ENCODE peak calls at places on chromosomes 3 and 15, in five cellular contexts. R, S, W, Z and U are unnamed samples.

GRCh38 chr15:48541659-48542334 is 103.7 kb downstream of the FBN1 start:
- DNase-seq in R (no peak), S (no peak), W (no peak), Z (peak), U (peak)

GRCh38 chr15:68620721-68621528 is 42.1 kb downstream of the CORO2B start:
- DNase-seq in R (peak), S (peak), W (no peak), Z (peak), U (peak)

GRCh38 chr15:36826948-36827347 is 247.5 kb downstream of the CDIN1 start:
- DNase-seq in R (no peak), S (no peak), W (no peak), Z (no peak), U (no peak)

GRCh38 chr3:136955813-136956212 is 2.0 kb upstream of the IL20RB start:
- DNase-seq in R (no peak), S (no peak), W (no peak), Z (peak), U (peak)

GRCh38 chr3:144763878-144764454 is 792.3 kb downstream of the DIPK2A start:
- DNase-seq in R (no peak), S (no peak), W (no peak), Z (no peak), U (no peak)

GRCh38 chr3:61669676-61670299 is 108.4 kb downstream of the PTPRG start:
- DNase-seq in R (peak), S (no peak), W (no peak), Z (no peak), U (no peak)

GRCh38 chr3:37521403-37521802 is 340.3 kb upstream of the CTDSPL start:
- DNase-seq in R (no peak), S (no peak), W (no peak), Z (no peak), U (no peak)

GRCh38 chr3:15319575-15319974 is 12.8 kb downstream of the SH3BP5 start:
- DNase-seq in R (peak), S (no peak), W (no peak), Z (peak), U (peak)

GRCh38 chr15:23759964-23760363 is 72.9 kb upstream of the NDN start:
- DNase-seq in R (no peak), S (no peak), W (no peak), Z (no peak), U (no peak)

GRCh38 chr15:51251591-51251990 is 86.8 kb downstream of the CYP19A1 start:
- DNase-seq in R (no peak), S (no peak), W (no peak), Z (no peak), U (no peak)

GRCh38 chr3:102206506-102207145 is 228.2 kb upstream of the ZPLD1 start:
- DNase-seq in R (peak), S (peak), W (no peak), Z (peak), U (peak)

GRCh38 chr3:39013289-39013688 is 38.5 kb downstream of the SCN11A start:
- DNase-seq in R (no peak), S (no peak), W (no peak), Z (no peak), U (no peak)

GRCh38 chr15:67068724-67069400 is 3.5 kb downstream of the SMAD3 start:
- DNase-seq in R (no peak), S (no peak), W (no peak), Z (no peak), U (no peak)

GRCh38 chr15:31489281-31489680 is 162.6 kb downstream of the KLF13 start:
- DNase-seq in R (no peak), S (peak), W (no peak), Z (no peak), U (no peak)

GRCh38 chr3:114878119-114878839 is 268.8 kb downstream of the ZBTB20 start:
- DNase-seq in R (no peak), S (no peak), W (no peak), Z (peak), U (peak)

GRCh38 chr3:49135499-49135898 is 2.6 kb upstream of the LAMB2 start:
- DNase-seq in R (no peak), S (no peak), W (no peak), Z (no peak), U (no peak)

GRCh38 chr3:72453686-72454085 is 394.6 kb downstream of the SHQ1 start:
- DNase-seq in R (no peak), S (no peak), W (no peak), Z (no peak), U (peak)

GRCh38 chr15:68204776-68205557 is at the start of gene CALML4:
- DNase-seq in R (peak), S (peak), W (no peak), Z (no peak), U (no peak)

GRCh38 chr3:57094011-57094535 is 33.6 kb downstream of the SPATA12 start:
- DNase-seq in R (no peak), S (no peak), W (no peak), Z (no peak), U (no peak)

GRCh38 chr3:32870373-32871091 is 52.7 kb downstream of the TRIM71 start:
- DNase-seq in R (no peak), S (no peak), W (no peak), Z (no peak), U (no peak)

GRCh38 chr3:185353823-185354614 is 8.9 kb upstream of the MAP3K13 start:
- DNase-seq in R (peak), S (no peak), W (peak), Z (peak), U (peak)

GRCh38 chr15:71114066-71114680 is 1.1 kb upstream of the THSD4 start:
- DNase-seq in R (no peak), S (no peak), W (no peak), Z (no peak), U (no peak)

GRCh38 chr3:8599146-8599545 is 45.5 kb downstream of the SSUH2 start:
- DNase-seq in R (no peak), S (no peak), W (no peak), Z (no peak), U (no peak)

GRCh38 chr15:31266712-31267111 is 59.9 kb upstream of the KLF13 start:
- DNase-seq in R (no peak), S (no peak), W (no peak), Z (no peak), U (no peak)

GRCh38 chr15:35115155-35115725 is 30.1 kb upstream of the NANOGP8 start:
- DNase-seq in R (no peak), S (no peak), W (no peak), Z (peak), U (no peak)

GRCh38 chr15:32994810-32995424 is 199.6 kb downstream of the FMN1 start:
- DNase-seq in R (no peak), S (no peak), W (no peak), Z (peak), U (peak)

GRCh38 chr3:74844428-74844827 is 230.0 kb upstream of the CNTN3 start:
- DNase-seq in R (no peak), S (no peak), W (no peak), Z (no peak), U (no peak)

GRCh38 chr3:114643342-114643741 is 349.5 kb downstream of the TIGIT start:
- DNase-seq in R (no peak), S (no peak), W (no peak), Z (no peak), U (no peak)

GRCh38 chr15:22888120-22888859 is 49.8 kb downstream of the NIPA2 start:
- DNase-seq in R (no peak), S (no peak), W (no peak), Z (peak), U (peak)

GRCh38 chr3:12442654-12443501 is 41.4 kb upstream of the TSEN2 start:
- DNase-seq in R (peak), S (no peak), W (no peak), Z (no peak), U (no peak)

GRCh38 chr15:40463279-40463678 is 7.5 kb upstream of the CHST14 start:
- DNase-seq in R (no peak), S (no peak), W (no peak), Z (no peak), U (no peak)

GRCh38 chr3:183081459-183082183 is 17.7 kb downstream of the MCCC1 start:
- DNase-seq in R (no peak), S (no peak), W (no peak), Z (no peak), U (no peak)

GRCh38 chr3:51984269-51984647 is 923 bp downstream of the ACY1 start:
- DNase-seq in R (no peak), S (no peak), W (no peak), Z (no peak), U (no peak)

GRCh38 chr3:4520013-4520881 is 27.1 kb downstream of the ITPR1 start:
- DNase-seq in R (no peak), S (no peak), W (no peak), Z (no peak), U (no peak)

GRCh38 chr3:189621948-189622603 is 9.1 kb upstream of the TP63 start:
- DNase-seq in R (no peak), S (no peak), W (no peak), Z (no peak), U (no peak)

GRCh38 chr15:39720721-39721611 is 61.7 kb downstream of the FSIP1 start:
- DNase-seq in R (no peak), S (no peak), W (no peak), Z (peak), U (peak)

GRCh38 chr15:63626955-63627354 is 29.8 kb downstream of the FBXL22 start:
- DNase-seq in R (no peak), S (no peak), W (no peak), Z (no peak), U (no peak)

GRCh38 chr3:29280675-29281264 is at the start of gene RBMS3:
- DNase-seq in R (peak), S (peak), W (peak), Z (peak), U (peak)

DNA sequence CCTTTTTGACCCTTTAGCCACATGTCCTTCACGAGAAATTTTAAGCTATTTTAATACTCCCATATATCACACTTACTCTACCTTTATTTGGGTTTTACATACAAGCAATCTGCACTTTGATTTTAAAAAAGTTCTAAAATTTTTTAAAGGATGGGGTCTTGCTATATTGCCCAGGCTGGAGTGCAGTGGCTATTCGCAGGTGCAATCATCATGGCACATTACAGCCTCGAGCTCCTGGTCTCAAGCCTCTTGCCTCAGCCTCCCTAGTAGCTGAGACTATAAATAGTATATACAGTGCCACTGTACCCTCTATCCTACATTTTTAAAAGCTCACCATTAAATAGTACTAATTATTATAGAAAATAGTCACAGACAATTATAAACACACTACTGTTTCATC is 29.9 kb downstream of the NIT2 start:
- DNase-seq in R (no peak), S (no peak), W (no peak), Z (no peak), U (no peak)
- TF ChIP-seq CTCF in R (no peak), S (no peak), W (no peak), Z (no peak), U (no peak)

GRCh38 chr15:88664151-88664778 is 25.4 kb downstream of the ISG20 start:
- DNase-seq in R (no peak), S (no peak), W (no peak), Z (no peak), U (no peak)
- TF ChIP-seq CTCF in R (peak), S (peak), W (no peak), Z (no peak), U (no peak)

DNA sequence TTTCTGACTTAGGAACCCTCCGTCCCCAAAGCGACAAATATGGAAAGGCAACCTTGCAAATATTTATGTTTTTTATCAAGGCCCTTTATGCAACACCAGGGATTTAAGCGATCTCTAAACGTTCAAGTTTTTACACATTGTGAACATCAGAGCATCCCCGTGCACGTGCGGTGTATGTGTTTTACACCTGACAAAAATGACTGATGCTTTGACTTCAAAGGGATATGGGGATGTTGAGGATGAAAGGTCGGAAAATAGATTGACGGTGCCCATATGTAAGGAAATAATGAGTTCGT is 753 bp downstream of the SLC49A4 start:
- DNase-seq in R (no peak), S (no peak), W (no peak), Z (no peak), U (no peak)
- TF ChIP-seq CTCF in R (no peak), S (no peak), W (no peak), Z (no peak), U (no peak)

GRCh38 chr15:76647612-76648011 is 257.5 kb downstream of the SCAPER start:
- DNase-seq in R (no peak), S (no peak), W (no peak), Z (no peak), U (no peak)

GRCh38 chr15:76642671-76643070 is 262.5 kb downstream of the SCAPER start:
- DNase-seq in R (no peak), S (no peak), W (no peak), Z (no peak), U (no peak)
- TF ChIP-seq CTCF in R (peak), S (no peak), W (peak), Z (no peak), U (peak)

GRCh38 chr15:79002631-79003030 is 57.8 kb upstream of the CTSH start:
- DNase-seq in R (no peak), S (peak), W (no peak), Z (peak), U (no peak)
- TF ChIP-seq CTCF in R (no peak), S (no peak), W (no peak), Z (no peak), U (no peak)

GRCh38 chr3:151962371-151962770 is 88.9 kb downstream of the SUCNR1 start:
- DNase-seq in R (no peak), S (no peak), W (no peak), Z (no peak), U (no peak)
- TF ChIP-seq CTCF in R (no peak), S (no peak), W (no peak), Z (no peak), U (no peak)